ENCODE peak calls at places on chromosomes 1 and 21, in seven cellular contexts. One of them, this sample, is unnamed.

GRCh38 chr21:17119466-17120297 is 393.2 kb upstream of the CXADR start:
- DNase-seq in ovary: no peak
- DNase-seq in activated CD4-positive, alpha-beta T cell treated with anti-CD3 and anti-CD28 coated beads for 24 hours: no peak
- DNase-seq in NCI-H345: no peak
- DNase-seq in NCI-H1436: no peak
- DNase-seq in uterus: no peak
- DNase-seq in SIG-M5: no peak
- DNase-seq in this sample: no peak

GRCh38 chr1:64986903-64987871 is 20.8 kb upstream of the JAK1 start:
- DNase-seq in ovary: no peak
- DNase-seq in activated CD4-positive, alpha-beta T cell treated with anti-CD3 and anti-CD28 coated beads for 24 hours: no peak
- DNase-seq in NCI-H345: peak; percentile 12
- DNase-seq in NCI-H1436: no peak
- DNase-seq in uterus: no peak
- DNase-seq in SIG-M5: no peak
- DNase-seq in this sample: no peak

GRCh38 chr1:6000444-6001288 is 8.4 kb upstream of the NPHP4 start:
- DNase-seq in ovary: no peak
- DNase-seq in activated CD4-positive, alpha-beta T cell treated with anti-CD3 and anti-CD28 coated beads for 24 hours: no peak
- DNase-seq in NCI-H345: no peak
- DNase-seq in NCI-H1436: no peak
- DNase-seq in uterus: no peak
- DNase-seq in SIG-M5: no peak
- DNase-seq in this sample: no peak

GRCh38 chr1:190344454-190344853 is 133.2 kb downstream of the BRINP3 start:
- DNase-seq in ovary: no peak
- DNase-seq in activated CD4-positive, alpha-beta T cell treated with anti-CD3 and anti-CD28 coated beads for 24 hours: no peak
- DNase-seq in NCI-H345: no peak
- DNase-seq in NCI-H1436: no peak
- DNase-seq in uterus: no peak
- DNase-seq in SIG-M5: no peak
- DNase-seq in this sample: no peak

GRCh38 chr1:29782846-29783500 is 546.7 kb downstream of the PTPRU start:
- DNase-seq in ovary: no peak
- DNase-seq in activated CD4-positive, alpha-beta T cell treated with anti-CD3 and anti-CD28 coated beads for 24 hours: no peak
- DNase-seq in NCI-H345: no peak
- DNase-seq in NCI-H1436: no peak
- DNase-seq in uterus: no peak
- DNase-seq in SIG-M5: no peak
- DNase-seq in this sample: no peak

GRCh38 chr1:234963180-234963903 is 165.3 kb downstream of the TOMM20 start:
- DNase-seq in ovary: no peak
- DNase-seq in activated CD4-positive, alpha-beta T cell treated with anti-CD3 and anti-CD28 coated beads for 24 hours: peak; percentile 73
- DNase-seq in NCI-H345: no peak
- DNase-seq in NCI-H1436: no peak
- DNase-seq in uterus: no peak
- DNase-seq in SIG-M5: peak; percentile 99
- DNase-seq in this sample: no peak

GRCh38 chr1:7566417-7567375 is 204.4 kb upstream of the VAMP3 start:
- DNase-seq in ovary: no peak
- DNase-seq in activated CD4-positive, alpha-beta T cell treated with anti-CD3 and anti-CD28 coated beads for 24 hours: no peak
- DNase-seq in NCI-H345: no peak
- DNase-seq in NCI-H1436: no peak
- DNase-seq in uterus: no peak
- DNase-seq in SIG-M5: no peak
- DNase-seq in this sample: no peak

GRCh38 chr21:40707271-40707670 is 139.7 kb downstream of the DSCAM start:
- DNase-seq in ovary: no peak
- DNase-seq in activated CD4-positive, alpha-beta T cell treated with anti-CD3 and anti-CD28 coated beads for 24 hours: no peak
- DNase-seq in NCI-H345: no peak
- DNase-seq in NCI-H1436: no peak
- DNase-seq in uterus: no peak
- DNase-seq in SIG-M5: no peak
- DNase-seq in this sample: no peak

GRCh38 chr1:10117132-10117531 is 84.4 kb downstream of the UBE4B start:
- DNase-seq in ovary: no peak
- DNase-seq in activated CD4-positive, alpha-beta T cell treated with anti-CD3 and anti-CD28 coated beads for 24 hours: no peak
- DNase-seq in NCI-H345: no peak
- DNase-seq in NCI-H1436: no peak
- DNase-seq in uterus: no peak
- DNase-seq in SIG-M5: no peak
- DNase-seq in this sample: no peak

GRCh38 chr1:172928412-172928811 is 122.3 kb downstream of the TNFSF18 start:
- DNase-seq in ovary: no peak
- DNase-seq in activated CD4-positive, alpha-beta T cell treated with anti-CD3 and anti-CD28 coated beads for 24 hours: no peak
- DNase-seq in NCI-H345: no peak
- DNase-seq in NCI-H1436: no peak
- DNase-seq in uterus: no peak
- DNase-seq in SIG-M5: no peak
- DNase-seq in this sample: no peak

GRCh38 chr1:26913754-26914619 is at the start of gene NR0B2:
- DNase-seq in ovary: no peak
- DNase-seq in activated CD4-positive, alpha-beta T cell treated with anti-CD3 and anti-CD28 coated beads for 24 hours: no peak
- DNase-seq in NCI-H345: peak; percentile 97
- DNase-seq in NCI-H1436: peak; percentile 86
- DNase-seq in uterus: no peak
- DNase-seq in SIG-M5: no peak
- DNase-seq in this sample: peak; percentile 33

GRCh38 chr21:17780539-17780938 is 38.6 kb downstream of the C21orf91 start:
- DNase-seq in ovary: no peak
- DNase-seq in activated CD4-positive, alpha-beta T cell treated with anti-CD3 and anti-CD28 coated beads for 24 hours: no peak
- DNase-seq in NCI-H345: no peak
- DNase-seq in NCI-H1436: no peak
- DNase-seq in uterus: no peak
- DNase-seq in SIG-M5: no peak
- DNase-seq in this sample: no peak

GRCh38 chr1:12146343-12147112 is 20.3 kb upstream of the TNFRSF1B start:
- DNase-seq in ovary: no peak
- DNase-seq in activated CD4-positive, alpha-beta T cell treated with anti-CD3 and anti-CD28 coated beads for 24 hours: no peak
- DNase-seq in NCI-H345: no peak
- DNase-seq in NCI-H1436: no peak
- DNase-seq in uterus: no peak
- DNase-seq in SIG-M5: no peak
- DNase-seq in this sample: no peak

GRCh38 chr1:8219530-8219929 is 98.4 kb upstream of the SLC45A1 start:
- DNase-seq in ovary: no peak
- DNase-seq in activated CD4-positive, alpha-beta T cell treated with anti-CD3 and anti-CD28 coated beads for 24 hours: no peak
- DNase-seq in NCI-H345: no peak
- DNase-seq in NCI-H1436: no peak
- DNase-seq in uterus: no peak
- DNase-seq in SIG-M5: no peak
- DNase-seq in this sample: no peak

GRCh38 chr1:107480548-107480947 is 339.7 kb downstream of the NTNG1 start:
- DNase-seq in ovary: no peak
- DNase-seq in activated CD4-positive, alpha-beta T cell treated with anti-CD3 and anti-CD28 coated beads for 24 hours: no peak
- DNase-seq in NCI-H345: no peak
- DNase-seq in NCI-H1436: no peak
- DNase-seq in uterus: peak; percentile 14
- DNase-seq in SIG-M5: no peak
- DNase-seq in this sample: peak; percentile 3

GRCh38 chr1:232577809-232578208 is 52.1 kb downstream of the SIPA1L2 start:
- DNase-seq in ovary: no peak
- DNase-seq in activated CD4-positive, alpha-beta T cell treated with anti-CD3 and anti-CD28 coated beads for 24 hours: no peak
- DNase-seq in NCI-H345: no peak
- DNase-seq in NCI-H1436: no peak
- DNase-seq in uterus: no peak
- DNase-seq in SIG-M5: no peak
- DNase-seq in this sample: no peak

GRCh38 chr1:165915480-165916395 is 88.3 kb downstream of the UCK2 start:
- DNase-seq in ovary: no peak
- DNase-seq in activated CD4-positive, alpha-beta T cell treated with anti-CD3 and anti-CD28 coated beads for 24 hours: no peak
- DNase-seq in NCI-H345: no peak
- DNase-seq in NCI-H1436: no peak
- DNase-seq in uterus: no peak
- DNase-seq in SIG-M5: no peak
- DNase-seq in this sample: no peak

GRCh38 chr1:43835141-43836021 is 98.2 kb upstream of the ARTN start:
- DNase-seq in ovary: peak; percentile 36
- DNase-seq in activated CD4-positive, alpha-beta T cell treated with anti-CD3 and anti-CD28 coated beads for 24 hours: no peak
- DNase-seq in NCI-H345: no peak
- DNase-seq in NCI-H1436: no peak
- DNase-seq in uterus: peak; percentile 32
- DNase-seq in SIG-M5: no peak
- DNase-seq in this sample: no peak

GRCh38 chr1:64137569-64137936 is 65.9 kb upstream of the UBE2U start:
- DNase-seq in ovary: no peak
- DNase-seq in activated CD4-positive, alpha-beta T cell treated with anti-CD3 and anti-CD28 coated beads for 24 hours: no peak
- DNase-seq in NCI-H345: no peak
- DNase-seq in NCI-H1436: no peak
- DNase-seq in uterus: no peak
- DNase-seq in SIG-M5: no peak
- DNase-seq in this sample: no peak

GRCh38 chr1:33735624-33736023 is 128.3 kb upstream of the HMGB4 start:
- DNase-seq in ovary: no peak
- DNase-seq in activated CD4-positive, alpha-beta T cell treated with anti-CD3 and anti-CD28 coated beads for 24 hours: no peak
- DNase-seq in NCI-H345: no peak
- DNase-seq in NCI-H1436: no peak
- DNase-seq in uterus: no peak
- DNase-seq in SIG-M5: no peak
- DNase-seq in this sample: no peak

GRCh38 chr1:110011527-110012041 is 22.8 kb upstream of the STRIP1 start:
- DNase-seq in ovary: no peak
- DNase-seq in activated CD4-positive, alpha-beta T cell treated with anti-CD3 and anti-CD28 coated beads for 24 hours: no peak
- DNase-seq in NCI-H345: no peak
- DNase-seq in NCI-H1436: no peak
- DNase-seq in uterus: no peak
- DNase-seq in SIG-M5: peak; percentile 46
- DNase-seq in this sample: no peak

GRCh38 chr1:44318097-44319088 is 36.7 kb downstream of the ERI3 start:
- DNase-seq in ovary: no peak
- DNase-seq in activated CD4-positive, alpha-beta T cell treated with anti-CD3 and anti-CD28 coated beads for 24 hours: peak; percentile 49
- DNase-seq in NCI-H345: peak; percentile 62
- DNase-seq in NCI-H1436: peak; percentile 43
- DNase-seq in uterus: peak; percentile 22
- DNase-seq in SIG-M5: no peak
- DNase-seq in this sample: peak; percentile 14

GRCh38 chr1:59730759-59731478 is 83.8 kb upstream of the HOOK1 start:
- DNase-seq in ovary: peak; percentile 82
- DNase-seq in activated CD4-positive, alpha-beta T cell treated with anti-CD3 and anti-CD28 coated beads for 24 hours: no peak
- DNase-seq in NCI-H345: no peak
- DNase-seq in NCI-H1436: no peak
- DNase-seq in uterus: peak; percentile 83
- DNase-seq in SIG-M5: no peak
- DNase-seq in this sample: no peak

GRCh38 chr1:112263464-112263863 is 132.6 kb upstream of the CTTNBP2NL start:
- DNase-seq in ovary: no peak
- DNase-seq in activated CD4-positive, alpha-beta T cell treated with anti-CD3 and anti-CD28 coated beads for 24 hours: no peak
- DNase-seq in NCI-H345: no peak
- DNase-seq in NCI-H1436: no peak
- DNase-seq in uterus: no peak
- DNase-seq in SIG-M5: no peak
- DNase-seq in this sample: no peak

GRCh38 chr1:150564051-150564991 is 15.1 kb downstream of the MCL1 start:
- DNase-seq in ovary: no peak
- DNase-seq in activated CD4-positive, alpha-beta T cell treated with anti-CD3 and anti-CD28 coated beads for 24 hours: no peak
- DNase-seq in NCI-H345: no peak
- DNase-seq in NCI-H1436: no peak
- DNase-seq in uterus: no peak
- DNase-seq in SIG-M5: no peak
- DNase-seq in this sample: no peak

GRCh38 chr1:156727914-156728598 is at the start of gene METTL25B:
- DNase-seq in ovary: peak; percentile 83
- DNase-seq in activated CD4-positive, alpha-beta T cell treated with anti-CD3 and anti-CD28 coated beads for 24 hours: peak; percentile 54
- DNase-seq in NCI-H345: peak; percentile 87
- DNase-seq in NCI-H1436: peak; percentile 81
- DNase-seq in uterus: peak; percentile 83
- DNase-seq in SIG-M5: no peak
- DNase-seq in this sample: peak; percentile 86

GRCh38 chr1:9289724-9290493 is 2.8 kb upstream of the SPSB1 start:
- DNase-seq in ovary: no peak
- DNase-seq in activated CD4-positive, alpha-beta T cell treated with anti-CD3 and anti-CD28 coated beads for 24 hours: no peak
- DNase-seq in NCI-H345: no peak
- DNase-seq in NCI-H1436: no peak
- DNase-seq in uterus: peak; percentile 71
- DNase-seq in SIG-M5: peak; percentile 24
- DNase-seq in this sample: no peak

GRCh38 chr1:115057661-115058249 is 28.1 kb downstream of the TSHB start:
- DNase-seq in ovary: no peak
- DNase-seq in activated CD4-positive, alpha-beta T cell treated with anti-CD3 and anti-CD28 coated beads for 24 hours: no peak
- DNase-seq in NCI-H345: no peak
- DNase-seq in NCI-H1436: no peak
- DNase-seq in uterus: no peak
- DNase-seq in SIG-M5: no peak
- DNase-seq in this sample: no peak

GRCh38 chr1:15046487-15047165 is 106.9 kb upstream of the TMEM51 start:
- DNase-seq in ovary: peak; percentile 84
- DNase-seq in activated CD4-positive, alpha-beta T cell treated with anti-CD3 and anti-CD28 coated beads for 24 hours: peak; percentile 36
- DNase-seq in NCI-H345: peak; percentile 50
- DNase-seq in NCI-H1436: peak; percentile 59
- DNase-seq in uterus: peak; percentile 60
- DNase-seq in SIG-M5: no peak
- DNase-seq in this sample: no peak

GRCh38 chr1:182791464-182792179 is 2.0 kb downstream of the NPL start:
- DNase-seq in ovary: no peak
- DNase-seq in activated CD4-positive, alpha-beta T cell treated with anti-CD3 and anti-CD28 coated beads for 24 hours: no peak
- DNase-seq in NCI-H345: no peak
- DNase-seq in NCI-H1436: no peak
- DNase-seq in uterus: no peak
- DNase-seq in SIG-M5: no peak
- DNase-seq in this sample: no peak

GRCh38 chr1:24727490-24728214 is 17.6 kb upstream of the CLIC4 start:
- DNase-seq in ovary: peak; percentile 89
- DNase-seq in activated CD4-positive, alpha-beta T cell treated with anti-CD3 and anti-CD28 coated beads for 24 hours: no peak
- DNase-seq in NCI-H345: no peak
- DNase-seq in NCI-H1436: no peak
- DNase-seq in uterus: peak; percentile 80
- DNase-seq in SIG-M5: peak; percentile 42
- DNase-seq in this sample: no peak

GRCh38 chr1:76230894-76231293 is 156.3 kb downstream of the ST6GALNAC3 start:
- DNase-seq in ovary: no peak
- DNase-seq in activated CD4-positive, alpha-beta T cell treated with anti-CD3 and anti-CD28 coated beads for 24 hours: no peak
- DNase-seq in NCI-H345: no peak
- DNase-seq in NCI-H1436: no peak
- DNase-seq in uterus: no peak
- DNase-seq in SIG-M5: no peak
- DNase-seq in this sample: no peak

This sample was measured in NCI-H1930.